ENCODE peak calls at places on chromosomes 16 and 17, in eight cellular contexts. Y is adrenal gland, U is heart left ventricle, C is ovary, J is body of pancreas, B is H1, L is transverse colon, R is prostate gland. Z is an unnamed sample.

GRCh38 chr17:76246080-76247066 is 6.1 kb upstream of the RNF157 start:
- DNase-seq in J (no peak), B (no peak), Y (no peak), R (no peak), U (no peak), C (no peak), L (peak; percentile 74), Z (no peak)

GRCh38 chr17:8072727-8073461 is 14.6 kb downstream of the ALOX12B start:
- DNase-seq in C (no peak), R (no peak), Y (no peak), J (peak; percentile 23), L (no peak), U (no peak), B (no peak), Z (peak; percentile 82)

GRCh38 chr16:21283521-21284289 is 5.6 kb upstream of the CRYM start:
- DNase-seq in C (peak; percentile 47), L (peak; percentile 56), Y (no peak), B (peak; percentile 41), R (peak; percentile 58), J (peak; percentile 47), U (peak; percentile 45), Z (peak; percentile 76)

GRCh38 chr17:80000955-80001354 is 34.7 kb downstream of the TBC1D16 start:
- DNase-seq in J (no peak), Y (no peak), L (no peak), U (peak; percentile 52), B (no peak), R (no peak), C (peak; percentile 21), Z (no peak)

GRCh38 chr17:17366941-17367885 is 64.0 kb downstream of the NT5M start:
- DNase-seq in R (no peak), U (no peak), L (no peak), C (no peak), Y (no peak), J (no peak), B (no peak), Z (peak; percentile 74)

GRCh38 chr16:73713817-73714495 is 582.7 kb upstream of the PSMD7 start:
- DNase-seq in Y (peak; percentile 48), U (no peak), B (no peak), J (peak; percentile 14), R (no peak), L (peak; percentile 23), C (no peak), Z (no peak)

GRCh38 chr17:2796164-2797140 is at the start of gene RAP1GAP2:
- DNase-seq in U (peak; percentile 47), B (no peak), L (peak; percentile 82), J (peak; percentile 11), Y (peak; percentile 37), R (no peak), C (no peak), Z (peak; percentile 95)

GRCh38 chr17:44409309-44410028 is 20.0 kb upstream of the ITGA2B start:
- DNase-seq in J (no peak), R (no peak), B (no peak), L (no peak), C (no peak), Y (no peak), U (no peak), Z (no peak)

GRCh38 chr16:35185366-35186044 is 1726.1 kb downstream of the TP53TG3F start:
- DNase-seq in C (no peak), B (no peak), J (no peak), R (no peak), L (no peak), Y (no peak), U (no peak), Z (peak; percentile 49)

GRCh38 chr17:69423450-69423849 is 9.0 kb downstream of the MAP2K6 start:
- DNase-seq in U (no peak), B (no peak), R (no peak), C (no peak), L (no peak), Y (no peak), J (no peak), Z (no peak)
- TF ChIP-seq POLR2A in U (no peak), B (no peak), R (no peak), C (no peak), L (no peak), Y (no peak), J (no peak), Z (no peak)

GRCh38 chr17:22462461-22462860 is 770.1 kb downstream of the KCNJ18 start:
- DNase-seq in J (no peak), B (no peak), U (no peak), L (no peak), Y (no peak), R (no peak), C (no peak), Z (no peak)

GRCh38 chr17:22461460-22462145 is 769.3 kb downstream of the KCNJ18 start:
- DNase-seq in Y (no peak), C (no peak), R (no peak), J (no peak), L (no peak), B (no peak), U (no peak), Z (no peak)

GRCh38 chr17:22460461-22461063 is 768.2 kb downstream of the KCNJ18 start:
- DNase-seq in C (no peak), J (no peak), Y (no peak), U (no peak), L (no peak), B (no peak), R (no peak), Z (no peak)

GRCh38 chr17:22459331-22459952 is 767.1 kb downstream of the KCNJ18 start:
- DNase-seq in J (no peak), C (no peak), R (no peak), U (no peak), B (no peak), Y (no peak), L (no peak), Z (no peak)

GRCh38 chr17:22459953-22460350 is 767.6 kb downstream of the KCNJ18 start:
- DNase-seq in C (no peak), J (no peak), R (no peak), B (no peak), Y (no peak), U (no peak), L (no peak), Z (no peak)
- H3K9me3 ChIP-seq in C (no peaks in the 10 kb centered on the region), J (peaks cover 2% of the 10 kb centered on the region), R (no peaks in the 10 kb centered on the region), B (peaks cover 88% of the 10 kb centered on the region), Y (no peaks in the 10 kb centered on the region), U (no peaks in the 10 kb centered on the region), L (no peaks in the 10 kb centered on the region), Z (peaks cover 60% of the 10 kb centered on the region)

DNA sequence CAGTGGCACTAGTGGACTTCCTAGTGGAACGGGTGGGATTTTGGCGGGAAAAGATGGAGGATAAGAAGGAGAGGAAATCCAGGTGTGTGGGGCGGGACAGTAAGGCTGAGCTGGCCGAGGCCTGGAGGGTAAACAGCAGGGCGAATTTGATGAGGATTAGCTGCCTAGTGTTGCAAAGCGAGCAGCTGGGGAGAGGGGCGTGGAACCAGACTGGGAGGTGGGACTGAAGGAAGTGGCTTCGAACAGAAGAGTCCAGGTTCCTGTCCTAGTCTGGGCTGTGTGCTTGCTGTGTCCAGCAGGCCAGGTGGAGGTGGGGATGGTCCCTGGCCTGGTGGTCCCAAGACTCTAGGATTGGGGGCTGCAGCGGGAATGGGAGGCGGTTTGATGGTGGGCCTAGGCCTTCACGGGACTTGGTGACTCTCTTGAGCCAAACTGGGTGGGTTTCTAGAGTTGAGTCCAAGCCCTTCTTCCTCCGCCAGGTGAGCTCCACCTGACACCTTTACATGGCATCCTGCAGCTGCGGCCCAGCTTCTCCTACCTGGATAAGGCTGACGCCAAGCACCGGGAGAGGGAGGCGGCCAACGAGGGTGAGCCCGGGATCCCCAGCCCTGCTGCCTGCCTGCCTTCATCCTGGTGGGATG is 16.1 kb downstream of the POLR3E start:
- DNase-seq in U (no peak), Y (no peak), R (no peak), J (no peak), L (no peak), C (no peak), B (no peak), Z (peak; percentile 69)
- TF ChIP-seq POLR2A in U (no peak), Y (no peak), R (no peak), J (no peak), L (no peak), C (no peak), B (no peak), Z (no peak)

GRCh38 chr16:82983390-82983789 is 356.6 kb downstream of the CDH13 start:
- DNase-seq in Y (no peak), U (no peak), R (no peak), L (no peak), J (no peak), B (no peak), C (no peak), Z (no peak)

GRCh38 chr16:82979406-82980111 is 352.8 kb downstream of the CDH13 start:
- DNase-seq in B (no peak), U (no peak), J (no peak), L (no peak), Y (no peak), R (no peak), C (no peak), Z (no peak)

GRCh38 chr16:82980810-82981209 is 354.0 kb downstream of the CDH13 start:
- DNase-seq in L (no peak), U (no peak), C (no peak), Y (no peak), B (no peak), R (no peak), J (no peak), Z (no peak)
- H3K9me3 ChIP-seq in L (no peaks in the 10 kb centered on the region), U (no peaks in the 10 kb centered on the region), C (no peaks in the 10 kb centered on the region), Y (no peaks in the 10 kb centered on the region), B (peaks cover 4% of the 10 kb centered on the region), R (no peaks in the 10 kb centered on the region), J (no peaks in the 10 kb centered on the region), Z (no peaks in the 10 kb centered on the region)

GRCh38 chr16:4883501-4883900 is 36.2 kb downstream of the UBN1 start:
- DNase-seq in B (no peak), Y (no peak), R (no peak), U (no peak), J (no peak), C (no peak), L (no peak), Z (no peak)
- TF ChIP-seq POLR2A in B (no peak), Y (no peak), R (no peak), U (no peak), J (no peak), C (no peak), L (no peak), Z (no peak)

GRCh38 chr17:12328204-12328603 is 307.5 kb downstream of the MAP2K4 start:
- DNase-seq in U (no peak), C (no peak), L (no peak), J (no peak), B (no peak), R (no peak), Y (no peak), Z (no peak)
- H3K9me3 ChIP-seq in U (peaks cover 12% of the 10 kb centered on the region), C (no peaks in the 10 kb centered on the region), L (peaks cover 24% of the 10 kb centered on the region), J (no peaks in the 10 kb centered on the region), B (peaks cover 9% of the 10 kb centered on the region), R (no peaks in the 10 kb centered on the region), Y (peaks cover 14% of the 10 kb centered on the region), Z (peaks cover 39% of the 10 kb centered on the region)